ENCODE peak calls at places on chromosomes 5 and 9, in six cellular contexts. E, L, C, T, U and O are unnamed samples.

GRCh38 chr5:39650234-39650816 is 225.5 kb upstream of the DAB2 start:
- DNase-seq in E (no peak), L (no peak), C (no peak), T (no peak), U (no peak), O (peak; percentile 53)

GRCh38 chr5:35048910-35049309 is 1.2 kb upstream of the AGXT2 start:
- DNase-seq in E (no peak), L (no peak), C (no peak), T (no peak), U (no peak), O (no peak)

GRCh38 chr5:132256783-132257130 is 739 bp upstream of the PDLIM4 start:
- DNase-seq in E (no peak), L (no peak), C (no peak), T (no peak), U (no peak), O (no peak)

GRCh38 chr9:131334568-131335105 is 45.1 kb downstream of the PLPP7 start:
- DNase-seq in E (no peak), L (no peak), C (no peak), T (peak; percentile 21), U (peak; percentile 16), O (peak; percentile 62)

GRCh38 chr5:160369990-160370712 is at the start of gene C1QTNF2:
- DNase-seq in E (peak; percentile 44), L (no peak), C (no peak), T (peak; percentile 94), U (peak; percentile 64), O (peak; percentile 57)

GRCh38 chr9:121671612-121672155 is 20.2 kb downstream of the DAB2IP start:
- DNase-seq in E (no peak), L (no peak), C (no peak), T (peak; percentile 35), U (no peak), O (peak; percentile 82)

GRCh38 chr9:6969805-6970204 is 212.0 kb downstream of the KDM4C start:
- DNase-seq in E (no peak), L (no peak), C (no peak), T (no peak), U (no peak), O (no peak)

GRCh38 chr5:133245191-133246052 is 193.6 kb downstream of the HSPA4 start:
- DNase-seq in E (peak; percentile 86), L (no peak), C (peak; percentile 45), T (peak; percentile 73), U (no peak), O (peak; percentile 62)

GRCh38 chr9:86741311-86742215 is 205.7 kb downstream of the GAS1 start:
- DNase-seq in E (peak; percentile 5), L (no peak), C (no peak), T (peak; percentile 74), U (no peak), O (peak; percentile 46)

GRCh38 chr5:16807475-16807874 is 128.6 kb downstream of the MYO10 start:
- DNase-seq in E (no peak), L (no peak), C (no peak), T (no peak), U (no peak), O (peak; percentile 47)

GRCh38 chr9:114085404-114085803 is 7.3 kb upstream of the AMBP start:
- DNase-seq in E (no peak), L (no peak), C (no peak), T (no peak), U (no peak), O (no peak)